ENCODE peak calls at places on chromosomes 12 and 14, in five cellular contexts. E is lower lobe of right lung, D is GM23338, K is pancreas, W is brain microvascular endothelial cell. M is an unnamed sample.

GRCh38 chr12:54032627-54033100 is at the start of gene HOXC5:
- DNase-seq in E (no peak), D (peak; percentile 94), K (peak; percentile 52), W (peak; percentile 16), M (peak; percentile 82)

GRCh38 chr14:57714487-57714899 is 151.4 kb downstream of the SLC35F4 start:
- DNase-seq in E (no peak), D (peak; percentile 80), K (no peak), W (no peak), M (no peak)

GRCh38 chr12:94545937-94546771 is 86.5 kb upstream of the CEP83 start:
- DNase-seq in E (peak; percentile 53), D (peak; percentile 91), K (peak; percentile 43), W (peak; percentile 68), M (peak; percentile 51)

GRCh38 chr12:59403259-59403932 is 192.4 kb upstream of the SLC16A7 start:
- DNase-seq in E (no peak), D (peak; percentile 81), K (peak; percentile 24), W (peak; percentile 76), M (peak; percentile 50)

GRCh38 chr14:69059658-69060648 is 80.9 kb upstream of the ACTN1 start:
- DNase-seq in E (no peak), D (no peak), K (no peak), W (peak; percentile 99), M (peak; percentile 67)

GRCh38 chr12:77179515-77179914 is 114.1 kb upstream of the E2F7 start:
- DNase-seq in E (no peak), D (peak; percentile 6), K (no peak), W (no peak), M (no peak)

GRCh38 chr14:89681086-89682018 is 264.3 kb upstream of the FOXN3 start:
- DNase-seq in E (peak; percentile 48), D (no peak), K (no peak), W (no peak), M (no peak)

GRCh38 chr14:104724407-104724980 is 465 bp downstream of the ADSS1 start:
- DNase-seq in E (peak; percentile 70), D (peak; percentile 40), K (peak; percentile 52), W (no peak), M (no peak)

GRCh38 chr12:108131657-108132126 is 2.6 kb downstream of the WSCD2 start:
- DNase-seq in E (no peak), D (peak; percentile 20), K (no peak), W (no peak), M (no peak)

GRCh38 chr12:104590002-104590401 is 133.3 kb downstream of the CHST11 start:
- DNase-seq in E (no peak), D (no peak), K (no peak), W (no peak), M (no peak)

GRCh38 chr12:104292872-104293794 is 10.4 kb upstream of the EID3 start:
- DNase-seq in E (no peak), D (no peak), K (no peak), W (no peak), M (no peak)

GRCh38 chr14:23578560-23579310 is at the start of gene JPH4:
- DNase-seq in E (no peak), D (peak; percentile 79), K (no peak), W (no peak), M (no peak)

GRCh38 chr12:32031109-32031508 is 71.9 kb downstream of the RESF1 start:
- DNase-seq in E (no peak), D (no peak), K (no peak), W (no peak), M (no peak)

GRCh38 chr14:59134307-59134706 is 54.2 kb upstream of the DAAM1 start:
- DNase-seq in E (no peak), D (no peak), K (no peak), W (no peak), M (no peak)

GRCh38 chr14:59130472-59130871 is 58.0 kb upstream of the DAAM1 start:
- DNase-seq in E (no peak), D (peak; percentile 17), K (no peak), W (no peak), M (no peak)

GRCh38 chr14:59131926-59132763 is 56.3 kb upstream of the DAAM1 start:
- DNase-seq in E (no peak), D (no peak), K (no peak), W (no peak), M (no peak)

GRCh38 chr14:59133709-59134108 is 54.8 kb upstream of the DAAM1 start:
- DNase-seq in E (no peak), D (no peak), K (no peak), W (no peak), M (no peak)

DNA sequence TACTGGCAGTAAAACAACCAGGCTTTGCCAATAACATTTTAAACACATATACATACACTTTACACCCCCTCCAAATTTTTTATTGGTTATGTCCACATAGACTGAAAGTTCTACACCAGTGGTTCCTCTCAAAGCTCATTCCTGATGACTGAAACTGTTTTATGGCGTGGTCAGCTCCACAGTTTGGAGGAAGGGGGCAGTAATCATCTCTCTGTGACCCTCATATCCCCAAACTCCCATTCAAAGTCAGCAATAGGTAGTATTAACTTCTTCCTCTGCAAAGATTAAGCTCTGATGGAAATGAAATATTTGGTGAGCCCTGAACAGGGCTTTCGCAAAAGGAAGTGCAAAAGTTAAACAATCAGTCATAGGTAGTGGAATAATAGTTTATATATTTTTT is 55.3 kb upstream of the DAAM1 start:
- DNase-seq in E (no peak), D (peak; percentile 37), K (no peak), W (no peak), M (no peak)
- TF ChIP-seq CTCF in E (no peak), D (peak; percentile 58), K (no peak), W (peak; percentile 57), M (no peak)

DNA sequence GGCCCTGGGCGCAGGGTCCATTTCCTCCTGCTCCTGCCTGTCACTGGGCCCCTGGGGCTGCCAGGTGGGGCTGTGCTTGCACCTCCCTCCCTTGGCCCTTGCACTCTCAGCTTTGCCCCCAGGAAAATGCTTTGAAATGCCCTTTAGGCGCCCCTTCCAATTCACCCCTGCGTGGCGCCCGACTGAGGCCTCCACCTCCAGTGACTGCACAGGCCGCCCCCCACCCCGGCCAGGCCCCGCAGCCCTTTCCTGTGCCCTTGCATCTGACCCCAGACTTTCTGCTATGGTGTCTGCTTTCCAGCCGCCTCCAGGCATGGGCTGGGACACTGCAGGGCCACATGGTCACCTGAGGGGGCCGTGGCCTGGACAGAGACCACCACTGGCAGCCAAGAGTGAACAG is 17.4 kb downstream of the DDX54 start:
- DNase-seq in E (no peak), D (no peak), K (no peak), W (no peak), M (no peak)
- H3K27ac ChIP-seq in E (no peak overlapping the region), D (no peak overlapping the region), K (no peak overlapping the region), W (no peak overlapping the region), M (no peak overlapping the region)

GRCh38 chr12:14157129-14157747 is 175.8 kb upstream of the GRIN2B start:
- DNase-seq in E (no peak), D (no peak), K (no peak), W (no peak), M (no peak)

GRCh38 chr12:14153803-14154202 is 172.4 kb upstream of the GRIN2B start:
- DNase-seq in E (no peak), D (no peak), K (no peak), W (no peak), M (no peak)

DNA sequence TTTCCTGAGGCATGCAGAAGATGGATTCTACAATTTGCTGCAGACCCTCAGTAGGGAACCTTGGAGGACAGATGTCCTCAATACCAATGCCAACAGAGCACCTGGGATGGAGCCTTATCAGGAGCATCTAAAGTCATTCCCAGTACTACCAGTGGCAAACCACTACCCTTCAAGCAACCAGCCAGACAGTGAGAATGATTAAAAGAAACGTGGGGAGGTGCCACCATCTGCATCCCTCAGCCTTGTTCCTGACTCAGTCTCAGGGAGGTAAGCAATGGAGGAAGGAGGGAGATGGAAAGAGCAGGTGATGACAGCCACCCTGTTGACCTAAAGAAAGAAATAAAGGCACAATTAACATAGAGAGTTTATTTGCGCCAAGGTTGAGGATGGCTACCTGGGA is 175.2 kb upstream of the GRIN2B start:
- DNase-seq in E (no peak), D (no peak), K (no peak), W (no peak), M (no peak)
- TF ChIP-seq CTCF in E (no peak), D (no peak), K (no peak), W (no peak), M (no peak)

DNA sequence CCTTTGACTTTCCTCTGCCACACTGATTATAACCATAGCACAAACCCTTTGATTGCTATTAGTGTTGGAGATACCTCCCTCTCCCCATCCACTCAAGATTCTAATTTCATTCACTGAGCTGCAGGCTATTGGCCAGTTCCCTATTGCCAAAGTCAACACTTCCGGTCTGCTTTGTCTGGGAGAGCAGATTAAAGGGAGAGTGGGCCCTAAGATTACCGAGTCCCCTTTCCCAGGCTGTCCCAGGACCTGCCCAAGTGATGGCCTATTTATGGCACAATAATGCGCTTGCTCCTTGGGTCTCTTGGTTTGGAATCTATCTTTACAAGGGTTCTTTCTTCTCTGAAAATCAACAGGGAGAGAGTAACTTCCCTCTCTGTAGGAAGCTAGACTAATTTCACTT is 42.9 kb upstream of the LTBP2 start:
- DNase-seq in E (no peak), D (no peak), K (no peak), W (no peak), M (no peak)
- H3K27ac ChIP-seq in E (peak overlapping the region; percentile 49), D (no peak overlapping the region), K (no peak overlapping the region), W (peak overlapping the region; percentile 51), M (no peak overlapping the region)